ENCODE peak calls at places on chromosomes 6 and 20, in ten cellular contexts. One of them, this sample, is unnamed.

GRCh38 chr6:158321960-158322359 is 9.7 kb downstream of the TULP4 start:
- DNase-seq in lung microvascular endothelial cell: peak
- DNase-seq in uterus: no peak
- DNase-seq in nucleus accumbens: no peak
- DNase-seq in fibroblast of lung: peak
- DNase-seq in AML-193: no peak
- DNase-seq in midbrain: no peak
- DNase-seq in iPS-NIHi11: no peak
- DNase-seq in NCI-H82: no peak
- DNase-seq in HCT116: no peak
- DNase-seq in this sample: peak

GRCh38 chr20:51661609-51662178 is 106.5 kb downstream of the ATP9A start:
- DNase-seq in lung microvascular endothelial cell: peak
- DNase-seq in uterus: no peak
- DNase-seq in nucleus accumbens: no peak
- DNase-seq in fibroblast of lung: peak
- DNase-seq in AML-193: no peak
- DNase-seq in midbrain: no peak
- DNase-seq in iPS-NIHi11: no peak
- DNase-seq in NCI-H82: peak
- DNase-seq in HCT116: peak
- DNase-seq in this sample: peak

GRCh38 chr20:60901831-60902230 is 350.2 kb upstream of the CDH4 start:
- DNase-seq in lung microvascular endothelial cell: no peak
- DNase-seq in uterus: no peak
- DNase-seq in nucleus accumbens: no peak
- DNase-seq in fibroblast of lung: no peak
- DNase-seq in AML-193: no peak
- DNase-seq in midbrain: no peak
- DNase-seq in iPS-NIHi11: no peak
- DNase-seq in NCI-H82: no peak
- DNase-seq in HCT116: no peak
- DNase-seq in this sample: no peak

GRCh38 chr20:43953919-43954617 is 39.4 kb downstream of the TOX2 start:
- DNase-seq in lung microvascular endothelial cell: no peak
- DNase-seq in uterus: no peak
- DNase-seq in nucleus accumbens: no peak
- DNase-seq in fibroblast of lung: no peak
- DNase-seq in AML-193: no peak
- DNase-seq in midbrain: no peak
- DNase-seq in iPS-NIHi11: no peak
- DNase-seq in NCI-H82: no peak
- DNase-seq in HCT116: no peak
- DNase-seq in this sample: no peak

GRCh38 chr20:48740269-48740603 is 87.6 kb downstream of the PREX1 start:
- DNase-seq in lung microvascular endothelial cell: no peak
- DNase-seq in uterus: no peak
- DNase-seq in nucleus accumbens: no peak
- DNase-seq in fibroblast of lung: no peak
- DNase-seq in AML-193: no peak
- DNase-seq in midbrain: no peak
- DNase-seq in iPS-NIHi11: no peak
- DNase-seq in NCI-H82: no peak
- DNase-seq in HCT116: no peak
- DNase-seq in this sample: no peak

GRCh38 chr6:116087437-116088027 is 13.1 kb upstream of the NT5DC1 start:
- DNase-seq in lung microvascular endothelial cell: no peak
- DNase-seq in uterus: no peak
- DNase-seq in nucleus accumbens: no peak
- DNase-seq in fibroblast of lung: peak
- DNase-seq in AML-193: no peak
- DNase-seq in midbrain: no peak
- DNase-seq in iPS-NIHi11: no peak
- DNase-seq in NCI-H82: no peak
- DNase-seq in HCT116: no peak
- DNase-seq in this sample: peak

GRCh38 chr20:145877-146276 is 3.5 kb downstream of the DEFB126 start:
- DNase-seq in lung microvascular endothelial cell: no peak
- DNase-seq in uterus: no peak
- DNase-seq in nucleus accumbens: no peak
- DNase-seq in fibroblast of lung: no peak
- DNase-seq in AML-193: no peak
- DNase-seq in midbrain: no peak
- DNase-seq in iPS-NIHi11: no peak
- DNase-seq in NCI-H82: no peak
- DNase-seq in HCT116: no peak
- DNase-seq in this sample: no peak

GRCh38 chr20:40775747-40776146 is 86.7 kb upstream of the MAFB start:
- DNase-seq in lung microvascular endothelial cell: no peak
- DNase-seq in uterus: no peak
- DNase-seq in nucleus accumbens: no peak
- DNase-seq in fibroblast of lung: no peak
- DNase-seq in AML-193: no peak
- DNase-seq in midbrain: no peak
- DNase-seq in iPS-NIHi11: no peak
- DNase-seq in NCI-H82: no peak
- DNase-seq in HCT116: no peak
- DNase-seq in this sample: no peak

GRCh38 chr6:38477680-38478260 is 162.0 kb downstream of the BTBD9 start:
- DNase-seq in lung microvascular endothelial cell: no peak
- DNase-seq in uterus: no peak
- DNase-seq in nucleus accumbens: no peak
- DNase-seq in fibroblast of lung: no peak
- DNase-seq in AML-193: peak
- DNase-seq in midbrain: no peak
- DNase-seq in iPS-NIHi11: peak
- DNase-seq in NCI-H82: no peak
- DNase-seq in HCT116: no peak
- DNase-seq in this sample: no peak

GRCh38 chr20:3323398-3323797 is 84.1 kb downstream of the DNAAF9 start:
- DNase-seq in lung microvascular endothelial cell: no peak
- DNase-seq in uterus: no peak
- DNase-seq in nucleus accumbens: no peak
- DNase-seq in fibroblast of lung: peak
- DNase-seq in AML-193: peak
- DNase-seq in midbrain: no peak
- DNase-seq in iPS-NIHi11: no peak
- DNase-seq in NCI-H82: no peak
- DNase-seq in HCT116: no peak
- DNase-seq in this sample: no peak

GRCh38 chr6:235763-236360 is 56.4 kb upstream of the DUSP22 start:
- DNase-seq in lung microvascular endothelial cell: peak
- DNase-seq in uterus: no peak
- DNase-seq in nucleus accumbens: no peak
- DNase-seq in fibroblast of lung: peak
- DNase-seq in AML-193: no peak
- DNase-seq in midbrain: no peak
- DNase-seq in iPS-NIHi11: no peak
- DNase-seq in NCI-H82: no peak
- DNase-seq in HCT116: no peak
- DNase-seq in this sample: peak

GRCh38 chr20:61271273-61272221 is 19.5 kb downstream of the CDH4 start:
- DNase-seq in lung microvascular endothelial cell: no peak
- DNase-seq in uterus: no peak
- DNase-seq in nucleus accumbens: peak
- DNase-seq in fibroblast of lung: peak
- DNase-seq in AML-193: no peak
- DNase-seq in midbrain: peak
- DNase-seq in iPS-NIHi11: peak
- DNase-seq in NCI-H82: no peak
- DNase-seq in HCT116: no peak
- DNase-seq in this sample: peak

GRCh38 chr6:3162565-3163247 is 5.4 kb upstream of the TUBB2A start:
- DNase-seq in lung microvascular endothelial cell: peak
- DNase-seq in uterus: peak
- DNase-seq in nucleus accumbens: peak
- DNase-seq in fibroblast of lung: peak
- DNase-seq in AML-193: no peak
- DNase-seq in midbrain: peak
- DNase-seq in iPS-NIHi11: peak
- DNase-seq in NCI-H82: peak
- DNase-seq in HCT116: peak
- DNase-seq in this sample: peak

GRCh38 chr6:50843842-50844241 is 25.2 kb downstream of the TFAP2B start:
- DNase-seq in lung microvascular endothelial cell: no peak
- DNase-seq in uterus: no peak
- DNase-seq in nucleus accumbens: no peak
- DNase-seq in fibroblast of lung: no peak
- DNase-seq in AML-193: no peak
- DNase-seq in midbrain: no peak
- DNase-seq in iPS-NIHi11: peak
- DNase-seq in NCI-H82: no peak
- DNase-seq in HCT116: no peak
- DNase-seq in this sample: no peak

GRCh38 chr6:150314230-150315188 is 54.3 kb upstream of the IYD start:
- DNase-seq in lung microvascular endothelial cell: no peak
- DNase-seq in uterus: no peak
- DNase-seq in nucleus accumbens: no peak
- DNase-seq in fibroblast of lung: no peak
- DNase-seq in AML-193: no peak
- DNase-seq in midbrain: no peak
- DNase-seq in iPS-NIHi11: no peak
- DNase-seq in NCI-H82: no peak
- DNase-seq in HCT116: no peak
- DNase-seq in this sample: no peak

This sample was measured in astrocyte of the hippocampus.